ENCODE peak calls at places on chromosomes 4 and X, in four cellular contexts. I, F, D and Z are unnamed samples.

GRCh38 chrX:13669246-13669689 is 16.3 kb downstream of the TCEANC start:
- DNase-seq in I (peak), D (no peak), F (peak), Z (peak)

GRCh38 chr4:56307423-56307822 is 79.9 kb downstream of the AASDH start:
- DNase-seq in F (peak), D (no peak), I (no peak), Z (peak)

GRCh38 chr4:117479673-117480072 is 394.3 kb upstream of the TRAM1L1 start:
- DNase-seq in I (no peak), F (no peak), D (no peak), Z (no peak)

GRCh38 chr4:161252520-161253141 is 911.2 kb downstream of the FSTL5 start:
- DNase-seq in F (peak), I (peak), D (no peak), Z (peak)

GRCh38 chrX:13254076-13254785 is 65.6 kb downstream of the ATXN3L start:
- DNase-seq in F (peak), I (peak), D (no peak), Z (no peak)

GRCh38 chr4:186190456-186191265 is 706 bp upstream of the CYP4V2 start:
- DNase-seq in F (peak), D (no peak), I (peak), Z (no peak)

GRCh38 chr4:6526696-6527095 is 48.3 kb upstream of the MAN2B2 start:
- DNase-seq in D (no peak), I (no peak), F (no peak), Z (no peak)

GRCh38 chrX:119916310-119916709 is 20.6 kb downstream of the AKAP14 start:
- DNase-seq in I (no peak), F (no peak), D (no peak), Z (no peak)

GRCh38 chrX:22424919-22425318 is 152.2 kb downstream of the CBLL2 start:
- DNase-seq in F (no peak), I (no peak), D (no peak), Z (no peak)

DNA sequence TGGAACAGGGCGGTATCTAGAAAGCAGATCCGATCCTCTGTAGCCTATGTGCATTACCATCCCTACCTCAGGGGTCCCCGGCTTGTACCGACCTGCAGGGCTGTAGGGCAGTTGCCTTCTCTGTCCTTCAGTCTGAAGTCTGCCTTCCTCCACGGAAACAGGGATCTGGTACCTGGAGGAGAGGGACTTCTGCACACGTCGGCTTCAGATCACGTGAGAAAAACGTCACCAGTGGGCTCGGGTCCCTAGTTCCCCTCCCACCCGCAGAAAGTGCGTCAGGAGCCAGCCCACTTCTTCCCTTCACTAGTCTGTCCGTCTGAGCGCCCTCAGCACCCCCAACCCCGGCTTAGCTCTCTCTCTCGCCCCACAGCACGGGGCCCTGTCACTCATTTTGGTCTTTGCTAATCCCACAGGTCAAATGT is at the start of gene TCEAL5:
- DNase-seq in D (no peak), F (no peak), I (no peak), Z (no peak)
- TF ChIP-seq EZH2 in D (no peak), F (peak), I (no peak), Z (no peak)

GRCh38 chr4:133149364-133149695 is 236 bp downstream of the PCDH10 start:
- DNase-seq in F (no peak), I (no peak), D (no peak), Z (no peak)

GRCh38 chr4:133147365-133147821 is 1.7 kb upstream of the PCDH10 start:
- DNase-seq in D (no peak), F (no peak), I (peak), Z (no peak)

GRCh38 chr4:133146574-133147198 is 2.4 kb upstream of the PCDH10 start:
- DNase-seq in I (peak), D (no peak), F (peak), Z (no peak)

GRCh38 chr4:133148690-133149363 is at the start of gene PCDH10:
- DNase-seq in D (peak), F (peak), I (peak), Z (no peak)

GRCh38 chr4:133147922-133148689 is 988 bp upstream of the PCDH10 start:
- DNase-seq in I (peak), F (peak), D (no peak), Z (no peak)
- TF ChIP-seq EZH2 in I (no peak), F (peak), D (peak), Z (no peak)

GRCh38 chrX:125203379-125203736 is 116.3 kb upstream of the TEX13C start:
- DNase-seq in F (peak), I (peak), D (no peak), Z (no peak)

GRCh38 chrX:125202486-125203378 is 116.9 kb upstream of the TEX13C start:
- DNase-seq in I (peak), F (no peak), D (no peak), Z (no peak)

GRCh38 chrX:125205084-125205917 is 114.4 kb upstream of the TEX13C start:
- DNase-seq in F (peak), D (no peak), I (peak), Z (no peak)

GRCh38 chrX:125203737-125204578 is 115.7 kb upstream of the TEX13C start:
- DNase-seq in F (peak), I (peak), D (no peak), Z (no peak)

DNA sequence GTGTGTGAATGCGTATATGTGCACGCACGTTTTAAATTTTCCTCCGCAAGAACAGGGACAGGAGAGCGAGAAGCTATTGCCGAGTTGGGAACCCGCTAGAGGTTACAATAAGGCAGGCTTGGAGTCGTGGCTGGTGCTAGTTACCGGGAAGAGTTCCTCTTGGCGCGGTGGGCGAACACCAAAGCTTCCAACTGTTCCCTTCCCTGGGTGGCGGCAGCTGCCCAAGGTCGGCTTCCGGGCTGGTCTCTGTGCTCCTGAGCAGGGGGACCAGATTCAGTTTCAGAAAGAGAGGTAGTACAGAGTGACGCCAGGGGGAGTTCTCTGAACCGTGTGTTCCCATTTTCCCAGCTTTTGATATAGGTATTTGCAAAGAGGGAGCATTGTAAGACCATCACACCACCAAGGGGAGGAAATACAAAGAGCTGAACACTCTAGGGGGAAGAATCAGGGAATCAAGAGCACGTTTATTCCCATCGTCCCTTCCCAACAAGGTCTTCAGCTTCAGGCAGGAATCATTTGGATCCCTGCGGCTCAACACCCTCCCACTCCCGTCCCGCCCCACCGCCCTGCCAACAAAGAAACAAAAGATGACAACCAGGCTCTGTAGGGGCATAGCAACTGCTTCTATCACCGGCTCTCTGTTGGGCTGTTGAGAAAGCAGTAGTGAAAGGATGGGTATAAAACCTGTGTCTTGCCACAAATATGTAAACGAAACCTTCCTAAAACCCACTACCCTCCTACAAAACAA is 113.6 kb upstream of the TEX13C start:
- DNase-seq in D (no peak), F (peak), I (peak), Z (no peak)
- TF ChIP-seq EZH2 in D (no peak), F (no peak), I (no peak), Z (no peak)

GRCh38 chr4:153153339-153153851 is 50.8 kb upstream of the TRIM2 start:
- DNase-seq in I (peak), D (no peak), F (peak), Z (no peak)
- TF ChIP-seq EZH2 in I (no peak), D (peak), F (no peak), Z (no peak)

GRCh38 chr4:37893164-37893563 is 2.3 kb downstream of the TBC1D1 start:
- DNase-seq in F (no peak), I (no peak), D (no peak), Z (no peak)
- TF ChIP-seq EZH2 in F (no peak), I (no peak), D (no peak), Z (no peak)

DNA sequence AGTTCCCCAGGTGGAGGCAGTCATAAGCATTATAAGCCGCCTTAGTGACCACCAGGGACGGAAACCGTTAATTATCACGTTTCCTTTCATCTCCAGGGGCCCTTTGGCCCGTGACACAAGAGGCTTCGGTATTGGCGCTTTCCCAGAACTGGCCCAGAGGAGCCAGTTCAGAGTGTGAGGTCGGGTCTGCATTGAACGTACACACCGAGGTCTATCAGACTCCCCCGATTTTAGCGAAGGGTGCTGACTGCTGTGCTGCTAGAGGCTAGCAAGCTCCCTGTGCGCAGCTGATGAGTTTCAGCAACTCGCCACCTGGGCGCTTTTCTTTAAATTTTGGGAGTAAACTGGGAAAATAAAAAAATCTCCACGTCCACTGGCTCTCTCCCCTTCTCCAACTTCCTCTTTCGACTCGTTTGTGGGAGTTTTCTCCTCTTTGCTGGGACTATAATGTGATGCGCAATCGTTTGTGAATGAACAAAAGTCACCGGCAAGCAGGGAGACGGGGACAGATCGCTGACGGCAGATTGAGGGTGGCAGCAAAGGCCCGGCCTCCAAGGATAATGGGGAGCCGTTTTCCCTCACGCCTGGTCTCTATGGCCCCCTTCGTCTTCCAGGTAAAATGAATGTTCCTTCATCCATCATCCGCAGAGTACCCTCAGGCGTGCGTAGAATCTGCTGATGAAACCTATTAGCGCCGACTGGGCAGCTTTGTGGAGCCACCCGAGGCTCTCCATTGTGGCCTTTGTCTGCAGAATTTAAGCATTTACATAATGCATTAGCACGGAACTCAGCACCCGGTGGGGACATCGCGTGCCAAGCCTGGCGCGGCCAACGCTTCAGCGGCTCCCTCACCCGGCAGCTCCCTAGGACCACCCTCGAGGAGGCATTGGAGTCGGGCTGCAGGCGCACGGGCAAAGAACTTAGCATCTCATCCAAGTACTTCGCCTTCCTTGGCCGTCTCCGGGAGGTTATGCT is 1.6 kb upstream of the LRAT start:
- DNase-seq in D (peak), F (peak), I (peak), Z (no peak)
- TF ChIP-seq EZH2 in D (peak), F (peak), I (no peak), Z (no peak)

DNA sequence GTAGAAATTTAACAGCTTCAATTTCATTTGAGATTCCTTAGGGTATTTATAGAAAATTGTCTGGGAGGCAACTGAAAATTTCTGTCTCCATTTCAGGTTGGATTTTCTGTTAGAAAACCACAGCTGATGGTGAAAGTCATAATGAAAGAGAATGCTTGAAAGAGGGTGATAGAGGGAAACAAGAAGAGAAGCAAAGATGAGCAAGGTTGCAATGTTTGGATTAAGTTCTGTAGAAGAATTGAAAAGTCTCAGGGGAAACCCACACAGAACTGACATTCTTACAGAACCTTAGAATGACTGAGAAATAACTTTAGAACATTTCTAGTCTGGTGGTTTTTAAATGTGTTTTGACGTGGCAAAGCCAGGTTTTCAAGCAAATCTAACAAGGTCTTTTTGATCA is 14.7 kb downstream of the GBA3 start:
- DNase-seq in I (no peak), D (no peak), F (no peak), Z (no peak)
- TF ChIP-seq EZH2 in I (no peak), D (no peak), F (no peak), Z (no peak)

GRCh38 chr4:121764702-121765367 is at the start of gene SMIM43:
- DNase-seq in F (peak), I (peak), D (no peak), Z (no peak)

GRCh38 chr4:121769341-121769740 is 4.4 kb upstream of the SMIM43 start:
- DNase-seq in I (no peak), D (no peak), F (no peak), Z (no peak)

GRCh38 chr4:121764303-121764701 is 662 bp downstream of the SMIM43 start:
- DNase-seq in F (no peak), D (no peak), I (no peak), Z (no peak)

GRCh38 chr4:121765941-121766538 is 1.1 kb upstream of the SMIM43 start:
- DNase-seq in F (no peak), D (no peak), I (no peak), Z (no peak)

DNA sequence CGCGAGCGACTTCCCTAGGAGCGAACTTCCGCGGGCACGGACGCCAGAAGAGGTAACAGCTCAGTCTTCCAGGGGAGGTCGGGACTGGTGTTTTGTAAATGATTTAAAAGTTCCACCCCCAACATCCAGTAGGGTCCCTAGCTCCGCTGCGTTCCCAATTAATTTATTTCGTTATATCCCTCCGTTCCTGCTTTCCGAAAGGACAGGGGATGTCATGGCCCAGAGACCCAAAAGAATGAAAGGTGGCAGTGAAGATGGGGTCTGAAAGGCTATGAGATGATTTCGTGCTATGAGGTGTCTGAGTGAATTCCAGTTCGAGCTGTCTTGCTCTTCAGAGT is 373 bp upstream of the SMIM43 start:
- DNase-seq in D (no peak), I (no peak), F (no peak), Z (no peak)
- TF ChIP-seq EZH2 in D (peak), I (no peak), F (no peak), Z (no peak)